ENCODE peak calls at places on chromosome 3, in eight cellular contexts. One of them, this sample, is unnamed.

GRCh38 chr3:105866656-105867653 is 1.9 kb downstream of the CBLB start:
- ATAC-seq in CD8-positive, alpha-beta T cell: no peak
- ATAC-seq in A549: no peak
- ATAC-seq in heart right ventricle: no peak
- ATAC-seq in left colon: no peak
- ATAC-seq in naive thymus-derived CD8-positive, alpha-beta T cell: no peak
- ATAC-seq in left ventricle myocardium superior: no peak
- ATAC-seq in left cardiac atrium: no peak
- ATAC-seq in this sample: no peak

GRCh38 chr3:168187233-168187632 is 91.5 kb upstream of the GOLIM4 start:
- ATAC-seq in CD8-positive, alpha-beta T cell: no peak
- ATAC-seq in A549: no peak
- ATAC-seq in heart right ventricle: no peak
- ATAC-seq in left colon: no peak
- ATAC-seq in naive thymus-derived CD8-positive, alpha-beta T cell: no peak
- ATAC-seq in left ventricle myocardium superior: no peak
- ATAC-seq in left cardiac atrium: no peak
- ATAC-seq in this sample: no peak

GRCh38 chr3:188635258-188636038 is 481.5 kb downstream of the LPP start:
- ATAC-seq in CD8-positive, alpha-beta T cell: no peak
- ATAC-seq in A549: no peak
- ATAC-seq in heart right ventricle: no peak
- ATAC-seq in left colon: no peak
- ATAC-seq in naive thymus-derived CD8-positive, alpha-beta T cell: no peak
- ATAC-seq in left ventricle myocardium superior: peak
- ATAC-seq in left cardiac atrium: no peak
- ATAC-seq in this sample: no peak

GRCh38 chr3:5136619-5137429 is 14.7 kb downstream of the ARL8B start:
- ATAC-seq in CD8-positive, alpha-beta T cell: peak
- ATAC-seq in A549: peak
- ATAC-seq in heart right ventricle: no peak
- ATAC-seq in left colon: no peak
- ATAC-seq in naive thymus-derived CD8-positive, alpha-beta T cell: peak
- ATAC-seq in left ventricle myocardium superior: peak
- ATAC-seq in left cardiac atrium: peak
- ATAC-seq in this sample: peak

GRCh38 chr3:69786854-69787253 is 47.6 kb downstream of the MITF start:
- ATAC-seq in CD8-positive, alpha-beta T cell: no peak
- ATAC-seq in A549: no peak
- ATAC-seq in heart right ventricle: peak
- ATAC-seq in left colon: no peak
- ATAC-seq in naive thymus-derived CD8-positive, alpha-beta T cell: no peak
- ATAC-seq in left ventricle myocardium superior: peak
- ATAC-seq in left cardiac atrium: peak
- ATAC-seq in this sample: no peak

GRCh38 chr3:11638669-11639402 is 4.9 kb downstream of the VGLL4 start:
- ATAC-seq in CD8-positive, alpha-beta T cell: no peak
- ATAC-seq in A549: no peak
- ATAC-seq in heart right ventricle: no peak
- ATAC-seq in left colon: no peak
- ATAC-seq in naive thymus-derived CD8-positive, alpha-beta T cell: no peak
- ATAC-seq in left ventricle myocardium superior: peak
- ATAC-seq in left cardiac atrium: no peak
- ATAC-seq in this sample: no peak

GRCh38 chr3:7682822-7683229 is 818.8 kb upstream of the LMCD1 start:
- ATAC-seq in CD8-positive, alpha-beta T cell: no peak
- ATAC-seq in A549: no peak
- ATAC-seq in heart right ventricle: peak
- ATAC-seq in left colon: no peak
- ATAC-seq in naive thymus-derived CD8-positive, alpha-beta T cell: no peak
- ATAC-seq in left ventricle myocardium superior: peak
- ATAC-seq in left cardiac atrium: peak
- ATAC-seq in this sample: no peak

GRCh38 chr3:43960448-43960840 is 269.7 kb downstream of the ABHD5 start:
- ATAC-seq in CD8-positive, alpha-beta T cell: no peak
- ATAC-seq in A549: no peak
- ATAC-seq in heart right ventricle: no peak
- ATAC-seq in left colon: no peak
- ATAC-seq in naive thymus-derived CD8-positive, alpha-beta T cell: no peak
- ATAC-seq in left ventricle myocardium superior: no peak
- ATAC-seq in left cardiac atrium: no peak
- ATAC-seq in this sample: no peak

GRCh38 chr3:142863965-142864924 is 24.6 kb downstream of the PCOLCE2 start:
- ATAC-seq in CD8-positive, alpha-beta T cell: no peak
- ATAC-seq in A549: no peak
- ATAC-seq in heart right ventricle: no peak
- ATAC-seq in left colon: peak
- ATAC-seq in naive thymus-derived CD8-positive, alpha-beta T cell: no peak
- ATAC-seq in left ventricle myocardium superior: no peak
- ATAC-seq in left cardiac atrium: no peak
- ATAC-seq in this sample: peak

GRCh38 chr3:182261084-182261483 is 532.2 kb upstream of the ATP11B start:
- ATAC-seq in CD8-positive, alpha-beta T cell: no peak
- ATAC-seq in A549: no peak
- ATAC-seq in heart right ventricle: no peak
- ATAC-seq in left colon: no peak
- ATAC-seq in naive thymus-derived CD8-positive, alpha-beta T cell: no peak
- ATAC-seq in left ventricle myocardium superior: no peak
- ATAC-seq in left cardiac atrium: no peak
- ATAC-seq in this sample: no peak